ENCODE peak calls at places on chromosomes 6 and 20, in seven cellular contexts. G is caudate nucleus, D is mammary epithelial cell, U is sigmoid colon, L is Panc1, N is pancreas, Q is endodermal cell. R is an unnamed sample.

GRCh38 chr6:139330271-139330670 is 38.5 kb upstream of the TXLNB start:
- DNase-seq in N (no peak), G (no peak), D (no peak), Q (no peak), L (no peak), U (no peak), R (no peak)

GRCh38 chr20:46666818-46667515 is 15.7 kb upstream of the SLC13A3 start:
- DNase-seq in D (no peak), N (no peak), L (no peak), Q (no peak), U (no peak), G (no peak), R (no peak)

GRCh38 chr20:13396826-13397225 is 175.8 kb downstream of the ISM1 start:
- DNase-seq in D (no peak), N (no peak), G (no peak), L (no peak), Q (no peak), U (no peak), R (no peak)

GRCh38 chr20:24502661-24503060 is 33.2 kb downstream of the SYNDIG1 start:
- DNase-seq in Q (no peak), G (no peak), U (no peak), L (no peak), D (no peak), N (no peak), R (no peak)

GRCh38 chr6:7726416-7727149 is 684 bp downstream of the BMP6 start:
- DNase-seq in G (no peak), D (peak; percentile 29), U (no peak), Q (peak; percentile 83), L (no peak), N (peak; percentile 73), R (no peak)

GRCh38 chr6:116393430-116393829 is 22.7 kb downstream of the DSE start:
- DNase-seq in N (no peak), L (no peak), G (no peak), Q (no peak), U (no peak), D (no peak), R (no peak)

GRCh38 chr6:158266131-158266530 is 46.1 kb upstream of the TULP4 start:
- DNase-seq in Q (no peak), N (no peak), L (no peak), D (no peak), U (no peak), G (no peak), R (no peak)

GRCh38 chr6:147023581-147023980 is 180.6 kb upstream of the STXBP5 start:
- DNase-seq in D (no peak), N (no peak), Q (no peak), U (no peak), L (no peak), G (no peak), R (no peak)

GRCh38 chr6:72861935-72862432 is 240.1 kb downstream of the KCNQ5 start:
- DNase-seq in L (peak; percentile 36), U (no peak), N (no peak), G (no peak), D (peak; percentile 39), Q (no peak), R (no peak)

GRCh38 chr6:28861339-28861738 is 62.4 kb downstream of the TRIM27 start:
- DNase-seq in D (no peak), G (no peak), N (no peak), Q (no peak), L (no peak), U (no peak), R (no peak)

GRCh38 chr6:38067263-38067980 is 247.9 kb downstream of the ZFAND3 start:
- DNase-seq in D (no peak), U (no peak), L (no peak), G (no peak), N (no peak), Q (no peak), R (no peak)

GRCh38 chr20:53468583-53468982 is 125.1 kb downstream of the ZNF217 start:
- DNase-seq in N (no peak), G (no peak), L (no peak), D (no peak), U (no peak), Q (no peak), R (no peak)

GRCh38 chr6:32967151-32968091 is 973 bp upstream of the BRD2 start:
- DNase-seq in U (no peak), L (no peak), Q (peak; percentile 80), N (no peak), D (peak; percentile 60), G (no peak), R (no peak)

GRCh38 chr20:309306-309840 is 12.0 kb downstream of the ZCCHC3 start:
- DNase-seq in D (no peak), U (no peak), L (no peak), G (no peak), N (no peak), Q (no peak), R (no peak)

GRCh38 chr6:74731921-74732320 is 473.9 kb downstream of the COL12A1 start:
- DNase-seq in Q (no peak), U (no peak), G (no peak), L (no peak), D (peak; percentile 27), N (no peak), R (no peak)

GRCh38 chr6:13666194-13667105 is 45.2 kb downstream of the RANBP9 start:
- DNase-seq in L (no peak), Q (no peak), N (no peak), U (no peak), G (no peak), D (peak; percentile 64), R (no peak)

GRCh38 chr6:16760536-16761468 is at the start of gene ATXN1:
- DNase-seq in L (no peak), G (peak; percentile 69), N (peak; percentile 87), D (peak; percentile 63), Q (peak; percentile 81), U (peak; percentile 85), R (peak; percentile 48)

GRCh38 chr6:35507221-35507620 is 5.5 kb downstream of the TULP1 start:
- DNase-seq in D (no peak), L (no peak), N (no peak), G (no peak), U (no peak), Q (no peak), R (no peak)

GRCh38 chr6:12844284-12845223 is 128.0 kb downstream of the PHACTR1 start:
- DNase-seq in Q (no peak), N (no peak), U (no peak), L (no peak), G (no peak), D (no peak), R (no peak)

GRCh38 chr6:126268087-126268486 is 71.8 kb upstream of the CENPW start:
- DNase-seq in N (no peak), U (no peak), D (peak; percentile 7), L (no peak), Q (no peak), G (no peak), R (no peak)

GRCh38 chr6:142443102-142443501 is 141.3 kb downstream of the ADGRG6 start:
- DNase-seq in N (no peak), G (no peak), Q (no peak), U (no peak), L (no peak), D (no peak), R (no peak)

GRCh38 chr20:3262566-3262965 is 23.6 kb upstream of the SLC4A11 start:
- DNase-seq in Q (no peak), L (no peak), G (no peak), U (no peak), D (no peak), N (no peak), R (no peak)

GRCh38 chr6:134063121-134063965 is 10.9 kb upstream of the SLC2A12 start:
- DNase-seq in Q (peak; percentile 77), D (no peak), N (no peak), L (no peak), G (no peak), U (no peak), R (no peak)

GRCh38 chr6:13307508-13307995 is 20.8 kb downstream of the TBC1D7 start:
- DNase-seq in D (peak; percentile 13), Q (peak; percentile 15), N (no peak), U (no peak), G (no peak), L (no peak), R (no peak)

DNA sequence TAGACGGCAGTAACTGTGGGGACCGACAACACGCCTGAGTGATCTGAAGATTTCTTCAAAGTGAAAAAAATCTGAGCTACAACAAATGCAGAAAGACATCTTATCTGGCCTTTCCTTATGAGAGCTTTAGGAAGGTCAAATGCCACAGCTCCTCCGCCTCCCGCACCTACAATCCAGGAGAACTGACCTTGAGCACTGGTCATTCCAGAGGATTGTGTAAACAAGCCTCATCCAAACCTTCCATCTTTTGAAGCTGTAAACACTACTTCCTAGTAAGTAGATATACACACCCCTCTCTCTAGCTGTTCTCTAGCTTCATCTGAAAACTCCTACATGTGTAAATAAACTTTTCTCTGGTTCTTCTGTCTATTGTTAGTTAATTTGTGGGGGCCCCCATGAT is 76.9 kb downstream of the CD24 start:
- DNase-seq in L (no peak), G (no peak), N (no peak), U (no peak), Q (no peak), D (no peak), R (no peak)
- H3K27ac ChIP-seq in L (no peak overlapping the region), G (no peak overlapping the region), N (no peak overlapping the region), U (no peak overlapping the region), Q (no peak overlapping the region), D (no peak overlapping the region), R (no peak overlapping the region)

GRCh38 chr6:157152544-157152943 is 170.8 kb downstream of the TMEM242 start:
- DNase-seq in N (no peak), Q (no peak), L (no peak), U (no peak), D (no peak), G (no peak), R (no peak)
- H3K27ac ChIP-seq in N (no peak overlapping the region), Q (no peak overlapping the region), L (peak overlapping the region; percentile 52), U (no peak overlapping the region), D (no peak overlapping the region), G (no peak overlapping the region), R (no peak overlapping the region)

GRCh38 chr6:46473866-46474265 is 17.4 kb downstream of the RCAN2 start:
- DNase-seq in U (no peak), Q (no peak), D (peak; percentile 2), G (no peak), N (no peak), L (no peak), R (no peak)
- H3K27ac ChIP-seq in U (no peak overlapping the region), Q (no peak overlapping the region), D (no peak overlapping the region), G (no peak overlapping the region), N (no peak overlapping the region), L (no peak overlapping the region), R (no peak overlapping the region)

DNA sequence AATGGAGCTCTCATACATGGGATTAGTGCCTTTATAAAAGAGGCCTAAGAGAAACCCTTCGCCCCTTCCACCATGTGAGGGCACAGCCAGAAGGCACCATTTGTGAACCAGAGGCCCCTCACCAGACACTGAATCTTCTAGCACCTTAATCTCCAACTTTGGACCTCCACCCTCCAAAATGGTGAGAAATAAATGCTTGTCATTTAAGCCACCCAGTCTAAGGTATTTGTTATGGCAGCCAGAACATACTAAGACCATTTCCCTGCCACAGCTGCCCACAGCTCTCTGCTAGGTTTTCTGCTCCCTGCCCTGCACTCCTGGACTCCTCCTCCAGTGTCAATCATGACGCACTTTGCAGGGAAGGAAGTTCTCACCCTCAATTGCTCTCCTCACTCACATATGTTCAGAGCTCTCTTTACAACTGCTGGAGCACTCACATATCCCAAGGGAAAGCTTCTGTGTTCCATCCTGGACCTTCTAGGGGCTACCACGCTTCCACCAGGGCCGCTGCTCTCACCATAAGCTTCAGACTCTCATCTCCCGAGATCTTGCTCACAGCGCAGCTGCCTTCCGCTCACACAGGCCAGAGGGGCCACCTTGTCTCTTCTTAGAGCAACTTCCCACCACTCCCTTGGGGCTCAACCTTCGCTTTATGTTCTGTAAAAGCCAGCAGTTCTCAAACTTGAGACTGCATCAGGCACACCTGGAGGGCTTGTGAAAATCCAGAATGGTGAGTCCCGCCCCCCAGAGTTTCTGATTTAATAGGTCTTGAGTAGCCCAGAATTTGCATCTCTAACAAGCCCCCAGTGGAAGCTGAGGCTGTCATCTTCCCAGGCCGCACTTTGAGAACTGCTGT is 1.6 kb upstream of the LY86 start:
- DNase-seq in Q (no peak), G (no peak), U (no peak), L (no peak), D (no peak), N (no peak), R (no peak)
- H3K27ac ChIP-seq in Q (no peak overlapping the region), G (no peak overlapping the region), U (no peak overlapping the region), L (no peak overlapping the region), D (no peak overlapping the region), N (no peak overlapping the region), R (no peak overlapping the region)